ENCODE peak calls at places on chromosomes 7 and 10, in eight cellular contexts. G, R, B, S, H, W, J and K are unnamed samples.

GRCh38 chr10:70404906-70405824 is 1.2 kb downstream of the EIF4EBP2 start:
- DNase-seq in G (peak), R (peak), B (peak), S (peak), H (no peak), W (no peak), J (peak), K (peak)

GRCh38 chr7:9091282-9091681 is 657.9 kb downstream of the NXPH1 start:
- DNase-seq in G (no peak), R (peak), B (no peak), S (no peak), H (no peak), W (no peak), J (no peak), K (peak)

GRCh38 chr7:31368620-31369019 is 28.1 kb upstream of the NEUROD6 start:
- DNase-seq in G (no peak), R (no peak), B (no peak), S (no peak), H (no peak), W (no peak), J (no peak), K (no peak)

GRCh38 chr10:126247454-126247975 is 140.8 kb downstream of the ADAM12 start:
- DNase-seq in G (no peak), R (peak), B (no peak), S (no peak), H (no peak), W (no peak), J (peak), K (peak)

GRCh38 chr7:115230882-115231508 is 309.1 kb downstream of the MDFIC start:
- DNase-seq in G (no peak), R (peak), B (no peak), S (no peak), H (no peak), W (peak), J (peak), K (peak)

GRCh38 chr10:48600645-48601505 is 4.0 kb downstream of the ARHGAP22 start:
- DNase-seq in G (no peak), R (no peak), B (no peak), S (no peak), H (no peak), W (no peak), J (no peak), K (no peak)

GRCh38 chr7:29285451-29285807 is 90.9 kb downstream of the CHN2 start:
- DNase-seq in G (no peak), R (no peak), B (no peak), S (peak), H (no peak), W (no peak), J (no peak), K (peak)

GRCh38 chr7:28169166-28169713 is 11.4 kb downstream of the JAZF1 start:
- DNase-seq in G (no peak), R (peak), B (no peak), S (no peak), H (no peak), W (no peak), J (no peak), K (no peak)

GRCh38 chr10:43899224-43899959 is 250.7 kb upstream of the ZNF32 start:
- DNase-seq in G (no peak), R (no peak), B (no peak), S (no peak), H (no peak), W (no peak), J (no peak), K (peak)

GRCh38 chr7:114095885-114096284 is 177.1 kb upstream of the PPP1R3A start:
- DNase-seq in G (no peak), R (no peak), B (no peak), S (no peak), H (no peak), W (no peak), J (no peak), K (no peak)

GRCh38 chr7:23530901-23531793 is 634 bp downstream of the TRA2A start:
- DNase-seq in G (peak), R (peak), B (no peak), S (peak), H (peak), W (peak), J (peak), K (peak)

GRCh38 chr7:130611206-130611605 is 57.3 kb downstream of the COPG2 start:
- DNase-seq in G (no peak), R (no peak), B (no peak), S (no peak), H (no peak), W (no peak), J (no peak), K (no peak)

GRCh38 chr10:26824015-26824690 is 36.6 kb downstream of the ABI1 start:
- DNase-seq in G (no peak), R (no peak), B (no peak), S (no peak), H (no peak), W (no peak), J (no peak), K (no peak)

GRCh38 chr7:73557397-73558257 is at the start of gene BCL7B:
- DNase-seq in G (peak), R (peak), B (peak), S (peak), H (peak), W (peak), J (peak), K (peak)

GRCh38 chr7:121081327-121081936 is 92.9 kb downstream of the CPED1 start:
- DNase-seq in G (no peak), R (peak), B (no peak), S (no peak), H (no peak), W (peak), J (no peak), K (peak)

GRCh38 chr7:7177044-7177517 is 5.3 kb upstream of the C1GALT1 start:
- DNase-seq in G (no peak), R (peak), B (no peak), S (no peak), H (no peak), W (no peak), J (no peak), K (peak)

GRCh38 chr10:16967866-16968721 is 150.9 kb upstream of the RSU1 start:
- DNase-seq in G (no peak), R (peak), B (no peak), S (no peak), H (no peak), W (no peak), J (peak), K (peak)

GRCh38 chr7:1240917-1241509 is 8.3 kb downstream of the UNCX start:
- DNase-seq in G (no peak), R (peak), B (no peak), S (no peak), H (no peak), W (no peak), J (no peak), K (no peak)

GRCh38 chr10:89478739-89479116 is 56.7 kb downstream of the SLC16A12 start:
- DNase-seq in G (no peak), R (peak), B (no peak), S (no peak), H (no peak), W (no peak), J (no peak), K (no peak)

GRCh38 chr10:5547934-5548660 is 23.3 kb downstream of the CALML3 start:
- DNase-seq in G (no peak), R (no peak), B (peak), S (no peak), H (peak), W (no peak), J (no peak), K (no peak)